ENCODE peak calls at places on chromosome 13, in five cellular contexts. D, A, O, S and J are unnamed samples.

GRCh38 chr13:113883314-113883811 is 19.5 kb upstream of the GAS6 start:
- DNase-seq in D (no peak), A (no peak), O (no peak), S (peak; percentile 69), J (peak; percentile 79)

GRCh38 chr13:30905932-30906383 is at the start of gene MEDAG:
- DNase-seq in D (peak; percentile 80), A (no peak), O (no peak), S (peak; percentile 86), J (peak; percentile 98)

GRCh38 chr13:76791290-76791664 is 94.9 kb downstream of the KCTD12 start:
- DNase-seq in D (no peak), A (no peak), O (peak; percentile 45), S (no peak), J (no peak)

GRCh38 chr13:110323986-110324749 is 17.1 kb downstream of the COL4A2 start:
- DNase-seq in D (no peak), A (no peak), O (no peak), S (no peak), J (no peak)

GRCh38 chr13:98239156-98240076 is 62.3 kb upstream of the RNF113B start:
- DNase-seq in D (no peak), A (no peak), O (peak; percentile 67), S (no peak), J (no peak)

GRCh38 chr13:45219938-45220375 is 19.1 kb upstream of the KCTD4 start:
- DNase-seq in D (peak; percentile 78), A (no peak), O (no peak), S (no peak), J (no peak)

GRCh38 chr13:99113351-99113750 is 87.3 kb upstream of the UBAC2 start:
- DNase-seq in D (no peak), A (no peak), O (no peak), S (no peak), J (peak; percentile 25)

GRCh38 chr13:114090476-114090875 is 41.9 kb downstream of the RASA3 start:
- DNase-seq in D (no peak), A (no peak), O (no peak), S (peak; percentile 41), J (peak; percentile 36)

GRCh38 chr13:99135591-99135990 is 65.1 kb upstream of the UBAC2 start:
- DNase-seq in D (no peak), A (no peak), O (no peak), S (no peak), J (no peak)

GRCh38 chr13:35957174-35957867 is 173.9 kb downstream of the DCLK1 start:
- DNase-seq in D (no peak), A (no peak), O (no peak), S (no peak), J (no peak)